ENCODE peak calls at places on chromosomes 13 and 19, in four cellular contexts. J is KG1, S is NCI-H460, D is RPMI8226. E is an unnamed sample.

GRCh38 chr13:80871481-80871880 is 530.6 kb upstream of the SPRY2 start:
- DNase-seq in J (no peak), S (no peak), D (no peak), E (peak; percentile 43)

GRCh38 chr13:58823701-58824100 is 1192.2 kb downstream of the PCDH17 start:
- DNase-seq in J (no peak), D (no peak), S (no peak), E (no peak)

GRCh38 chr19:16522559-16523377 is 19.5 kb downstream of the CHERP start:
- DNase-seq in J (no peak), D (no peak), S (no peak), E (no peak)

GRCh38 chr13:20182231-20182846 is 10.4 kb downstream of the GJB2 start:
- DNase-seq in J (no peak), D (peak; percentile 60), S (peak; percentile 65), E (peak; percentile 38)

GRCh38 chr13:97600438-97601080 is 166.6 kb downstream of the RAP2A start:
- DNase-seq in S (peak; percentile 43), D (peak; percentile 11), J (no peak), E (peak; percentile 41)

GRCh38 chr13:23715762-23716235 is 145.6 kb downstream of the TNFRSF19 start:
- DNase-seq in J (no peak), D (peak; percentile 44), S (peak; percentile 12), E (no peak)

GRCh38 chr19:28475525-28475924 is 737.4 kb downstream of the UQCRFS1 start:
- DNase-seq in J (no peak), S (no peak), D (no peak), E (no peak)

GRCh38 chr13:46341112-46341711 is 45.8 kb downstream of the RUBCNL start:
- DNase-seq in S (no peak), D (no peak), J (no peak), E (no peak)

GRCh38 chr13:112657850-112658445 is 31.9 kb upstream of the ATP11A start:
- DNase-seq in J (no peak), S (no peak), D (no peak), E (peak; percentile 65)

GRCh38 chr19:15297416-15298224 is 34.7 kb downstream of the BRD4 start:
- DNase-seq in J (no peak), S (peak; percentile 96), D (no peak), E (no peak)

GRCh38 chr19:40716031-40716654 is 543 bp downstream of the COQ8B start:
- DNase-seq in D (peak; percentile 23), J (no peak), S (no peak), E (peak; percentile 79)

GRCh38 chr13:18936104-18936503 is 245.5 kb downstream of the TUBA3C start:
- DNase-seq in J (no peak), D (no peak), S (no peak), E (no peak)

GRCh38 chr19:44637390-44637764 is 6.3 kb upstream of the PVR start:
- DNase-seq in S (no peak), J (no peak), D (no peak), E (no peak)

GRCh38 chr13:99314640-99315176 is 7.5 kb upstream of the GPR183 start:
- DNase-seq in J (no peak), S (peak; percentile 28), D (no peak), E (no peak)

GRCh38 chr19:29088761-29089160 is 124.2 kb downstream of the UQCRFS1 start:
- DNase-seq in D (no peak), S (no peak), J (no peak), E (no peak)

GRCh38 chr13:23794267-23795161 is 94.7 kb downstream of the MIPEP start:
- DNase-seq in D (no peak), J (no peak), S (peak; percentile 4), E (no peak)

GRCh38 chr19:39402417-39403297 is 4.0 kb upstream of the ZFP36 start:
- DNase-seq in J (peak; percentile 48), S (no peak), D (peak; percentile 96), E (no peak)

GRCh38 chr19:3557461-3558248 is at the start of gene MFSD12:
- DNase-seq in J (peak; percentile 89), D (peak; percentile 97), S (peak; percentile 88), E (peak; percentile 74)

GRCh38 chr13:100673376-100673830 is 1.2 kb downstream of the TMTC4 start:
- DNase-seq in J (no peak), D (no peak), S (no peak), E (no peak)

GRCh38 chr19:44675516-44675915 is 4.2 kb downstream of the CEACAM19 start:
- DNase-seq in D (no peak), S (no peak), J (no peak), E (no peak)

GRCh38 chr13:65965496-65965895 is 1264.6 kb downstream of the PCDH9 start:
- DNase-seq in S (no peak), D (no peak), J (no peak), E (no peak)

GRCh38 chr13:113157206-113157928 is 1.1 kb upstream of the PROZ start:
- DNase-seq in J (no peak), S (no peak), D (no peak), E (no peak)

GRCh38 chr19:46660601-46661019 is 372 bp downstream of the DACT3 start:
- DNase-seq in D (no peak), S (no peak), J (no peak), E (no peak)

GRCh38 chr13:30165791-30166190 is 141.6 kb downstream of the KATNAL1 start:
- DNase-seq in D (no peak), S (no peak), J (no peak), E (no peak)

GRCh38 chr19:54893406-54893805 is 12.5 kb upstream of the NCR1 start:
- DNase-seq in S (no peak), J (no peak), D (no peak), E (no peak)

GRCh38 chr13:96141032-96141431 is 51.1 kb downstream of the HS6ST3 start:
- DNase-seq in J (no peak), D (no peak), S (no peak), E (peak; percentile 5)

GRCh38 chr13:76884571-76885202 is 1.5 kb downstream of the KCTD12 start:
- DNase-seq in J (no peak), D (no peak), S (no peak), E (no peak)

E was measured in non-pigmented ciliary epithelial cell.